ENCODE peak calls at places on chromosomes 12 and 14, in five cellular contexts. Z is activated T-helper 1 cell treated with Interleukin-2 at 50 U/mL for 16 hours, I is smooth muscle cell of the brain vasculature, Q is GM13976, K is cardiac muscle cell. S is an unnamed sample.

GRCh38 chr14:69076341-69076740 is 76.6 kb downstream of the DCAF5 start:
- DNase-seq in Z (no peak), I (no peak), Q (no peak), K (no peak), S (no peak)

GRCh38 chr12:130183585-130184370 is 21.5 kb downstream of the FZD10 start:
- DNase-seq in Z (no peak), I (no peak), Q (no peak), K (no peak), S (no peak)

GRCh38 chr12:79008591-79008990 is 144.0 kb downstream of the SYT1 start:
- DNase-seq in Z (no peak), I (no peak), Q (no peak), K (no peak), S (no peak)

GRCh38 chr14:85934123-85934885 is 404.4 kb downstream of the FLRT2 start:
- DNase-seq in Z (peak), I (no peak), Q (peak), K (peak), S (peak)

GRCh38 chr14:63896278-63896720 is 43.5 kb downstream of the SYNE2 start:
- DNase-seq in Z (no peak), I (peak), Q (no peak), K (peak), S (no peak)

GRCh38 chr14:76917759-76918175 is 91.6 kb downstream of the LRRC74A start:
- DNase-seq in Z (no peak), I (no peak), Q (no peak), K (no peak), S (no peak)

GRCh38 chr12:104356231-104357115 is 52.9 kb downstream of the EID3 start:
- DNase-seq in Z (no peak), I (no peak), Q (no peak), K (no peak), S (no peak)

GRCh38 chr12:47841910-47842309 is 22.2 kb upstream of the HDAC7 start:
- DNase-seq in Z (no peak), I (no peak), Q (no peak), K (peak), S (no peak)

GRCh38 chr14:29222671-29223268 is 456.2 kb downstream of the FOXG1 start:
- DNase-seq in Z (no peak), I (no peak), Q (no peak), K (peak), S (no peak)

GRCh38 chr14:23444314-23444713 is 8.9 kb upstream of the MYH7 start:
- DNase-seq in Z (no peak), I (no peak), Q (no peak), K (no peak), S (no peak)

GRCh38 chr14:26595922-26596721 is 1.7 kb downstream of the NOVA1 start:
- DNase-seq in Z (no peak), I (no peak), Q (no peak), K (peak), S (no peak)

GRCh38 chr12:124297856-124298255 is 3.0 kb downstream of the RFLNA start:
- DNase-seq in Z (no peak), I (no peak), Q (no peak), K (no peak), S (no peak)

GRCh38 chr14:24695265-24696241 is 61.6 kb upstream of the GZMB start:
- DNase-seq in Z (no peak), I (no peak), Q (no peak), K (no peak), S (no peak)

S was measured in stimulated activated CD8-positive, alpha-beta memory T cell treated with anti-CD3 and anti-CD28 coated beads, Interleukin-2, amount 100 ng/mL, for 1 hour.